ENCODE peak calls at places on chromosomes 11 and 22, in nine cellular contexts. One of them, this sample, is unnamed.
A peak's percentile ranks its signal among the peaks of the same experiment; 100 is the strongest.

GRCh38 chr11:123654566-123655081 is at the start of gene SCN3B:
- DNase-seq in activated T-cell treated with anti-CD3 and anti-CD28 coated beads for 1 hour: no peak
- DNase-seq in small intestine: peak; percentile 63
- DNase-seq in suprapubic skin: no peak
- DNase-seq in stomach: peak; percentile 66
- DNase-seq in posterior cingulate gyrus: peak; percentile 96
- DNase-seq in left lobe of liver: no peak
- DNase-seq in foreskin fibroblast: peak; percentile 35
- DNase-seq in GM12865: no peak
- DNase-seq in this sample: no peak

GRCh38 chr11:114479331-114479730 is 40.1 kb downstream of the REXO2 start:
- DNase-seq in activated T-cell treated with anti-CD3 and anti-CD28 coated beads for 1 hour: no peak
- DNase-seq in small intestine: no peak
- DNase-seq in suprapubic skin: no peak
- DNase-seq in stomach: no peak
- DNase-seq in posterior cingulate gyrus: no peak
- DNase-seq in left lobe of liver: no peak
- DNase-seq in foreskin fibroblast: no peak
- DNase-seq in GM12865: no peak
- DNase-seq in this sample: no peak

GRCh38 chr11:128299132-128299726 is 288.1 kb downstream of the ETS1 start:
- DNase-seq in activated T-cell treated with anti-CD3 and anti-CD28 coated beads for 1 hour: no peak
- DNase-seq in small intestine: no peak
- DNase-seq in suprapubic skin: no peak
- DNase-seq in stomach: no peak
- DNase-seq in posterior cingulate gyrus: no peak
- DNase-seq in left lobe of liver: no peak
- DNase-seq in foreskin fibroblast: peak; percentile 76
- DNase-seq in GM12865: peak; percentile 74
- DNase-seq in this sample: no peak

GRCh38 chr22:45155050-45155840 is 8.5 kb upstream of the NUP50 start:
- DNase-seq in activated T-cell treated with anti-CD3 and anti-CD28 coated beads for 1 hour: no peak
- DNase-seq in small intestine: no peak
- DNase-seq in suprapubic skin: no peak
- DNase-seq in stomach: no peak
- DNase-seq in posterior cingulate gyrus: no peak
- DNase-seq in left lobe of liver: no peak
- DNase-seq in foreskin fibroblast: peak; percentile 64
- DNase-seq in GM12865: no peak
- DNase-seq in this sample: no peak

GRCh38 chr11:61921446-61921845 is 4.1 kb upstream of the RAB3IL1 start:
- DNase-seq in activated T-cell treated with anti-CD3 and anti-CD28 coated beads for 1 hour: no peak
- DNase-seq in small intestine: no peak
- DNase-seq in suprapubic skin: peak; percentile 38
- DNase-seq in stomach: no peak
- DNase-seq in posterior cingulate gyrus: no peak
- DNase-seq in left lobe of liver: no peak
- DNase-seq in foreskin fibroblast: no peak
- DNase-seq in GM12865: no peak
- DNase-seq in this sample: no peak

GRCh38 chr11:102144357-102145342 is 34.4 kb downstream of the YAP1 start:
- DNase-seq in activated T-cell treated with anti-CD3 and anti-CD28 coated beads for 1 hour: no peak
- DNase-seq in small intestine: peak; percentile 67
- DNase-seq in suprapubic skin: no peak
- DNase-seq in stomach: peak; percentile 57
- DNase-seq in posterior cingulate gyrus: no peak
- DNase-seq in left lobe of liver: peak; percentile 67
- DNase-seq in foreskin fibroblast: peak; percentile 77
- DNase-seq in GM12865: no peak
- DNase-seq in this sample: no peak

GRCh38 chr11:72760543-72761400 is 8.6 kb upstream of the ARAP1 start:
- DNase-seq in activated T-cell treated with anti-CD3 and anti-CD28 coated beads for 1 hour: no peak
- DNase-seq in small intestine: no peak
- DNase-seq in suprapubic skin: no peak
- DNase-seq in stomach: no peak
- DNase-seq in posterior cingulate gyrus: no peak
- DNase-seq in left lobe of liver: no peak
- DNase-seq in foreskin fibroblast: peak; percentile 65
- DNase-seq in GM12865: no peak
- DNase-seq in this sample: no peak

GRCh38 chr11:1864831-1865665 is 12.2 kb downstream of the LSP1 start:
- DNase-seq in activated T-cell treated with anti-CD3 and anti-CD28 coated beads for 1 hour: no peak
- DNase-seq in small intestine: no peak
- DNase-seq in suprapubic skin: no peak
- DNase-seq in stomach: no peak
- DNase-seq in posterior cingulate gyrus: peak; percentile 92
- DNase-seq in left lobe of liver: no peak
- DNase-seq in foreskin fibroblast: no peak
- DNase-seq in GM12865: no peak
- DNase-seq in this sample: no peak

GRCh38 chr11:2526808-2527381 is 82.1 kb downstream of the KCNQ1 start:
- DNase-seq in activated T-cell treated with anti-CD3 and anti-CD28 coated beads for 1 hour: no peak
- DNase-seq in small intestine: peak; percentile 94
- DNase-seq in suprapubic skin: peak; percentile 80
- DNase-seq in stomach: peak; percentile 87
- DNase-seq in posterior cingulate gyrus: peak; percentile 90
- DNase-seq in left lobe of liver: peak; percentile 46
- DNase-seq in foreskin fibroblast: no peak
- DNase-seq in GM12865: peak; percentile 65
- DNase-seq in this sample: no peak

GRCh38 chr22:21933899-21934298 is 18.7 kb downstream of the PPM1F start:
- DNase-seq in activated T-cell treated with anti-CD3 and anti-CD28 coated beads for 1 hour: no peak
- DNase-seq in small intestine: no peak
- DNase-seq in suprapubic skin: no peak
- DNase-seq in stomach: no peak
- DNase-seq in posterior cingulate gyrus: peak; percentile 95
- DNase-seq in left lobe of liver: no peak
- DNase-seq in foreskin fibroblast: no peak
- DNase-seq in GM12865: no peak
- DNase-seq in this sample: no peak

GRCh38 chr11:96136623-96137313 is 206.2 kb downstream of the MAML2 start:
- DNase-seq in activated T-cell treated with anti-CD3 and anti-CD28 coated beads for 1 hour: no peak
- DNase-seq in small intestine: no peak
- DNase-seq in suprapubic skin: no peak
- DNase-seq in stomach: no peak
- DNase-seq in posterior cingulate gyrus: no peak
- DNase-seq in left lobe of liver: no peak
- DNase-seq in foreskin fibroblast: no peak
- DNase-seq in GM12865: no peak
- DNase-seq in this sample: no peak

GRCh38 chr11:108662700-108663099 is 2.2 kb upstream of the DDX10 start:
- DNase-seq in activated T-cell treated with anti-CD3 and anti-CD28 coated beads for 1 hour: no peak
- DNase-seq in small intestine: no peak
- DNase-seq in suprapubic skin: no peak
- DNase-seq in stomach: no peak
- DNase-seq in posterior cingulate gyrus: no peak
- DNase-seq in left lobe of liver: no peak
- DNase-seq in foreskin fibroblast: no peak
- DNase-seq in GM12865: peak; percentile 60
- DNase-seq in this sample: no peak

GRCh38 chr11:114122668-114123067 is 63.2 kb downstream of the ZBTB16 start:
- DNase-seq in activated T-cell treated with anti-CD3 and anti-CD28 coated beads for 1 hour: no peak
- DNase-seq in small intestine: no peak
- DNase-seq in suprapubic skin: no peak
- DNase-seq in stomach: no peak
- DNase-seq in posterior cingulate gyrus: no peak
- DNase-seq in left lobe of liver: no peak
- DNase-seq in foreskin fibroblast: no peak
- DNase-seq in GM12865: no peak
- DNase-seq in this sample: no peak

GRCh38 chr11:100793525-100793924 is 106.4 kb downstream of the ARHGAP42 start:
- DNase-seq in activated T-cell treated with anti-CD3 and anti-CD28 coated beads for 1 hour: no peak
- DNase-seq in small intestine: no peak
- DNase-seq in suprapubic skin: no peak
- DNase-seq in stomach: no peak
- DNase-seq in posterior cingulate gyrus: no peak
- DNase-seq in left lobe of liver: no peak
- DNase-seq in foreskin fibroblast: no peak
- DNase-seq in GM12865: no peak
- DNase-seq in this sample: no peak

GRCh38 chr22:35314161-35314942 is 14.7 kb downstream of the TOM1 start:
- DNase-seq in activated T-cell treated with anti-CD3 and anti-CD28 coated beads for 1 hour: no peak
- DNase-seq in small intestine: peak; percentile 65
- DNase-seq in suprapubic skin: peak; percentile 79
- DNase-seq in stomach: no peak
- DNase-seq in posterior cingulate gyrus: no peak
- DNase-seq in left lobe of liver: peak; percentile 33
- DNase-seq in foreskin fibroblast: no peak
- DNase-seq in GM12865: no peak
- DNase-seq in this sample: no peak

GRCh38 chr11:75031224-75031753 is 42.6 kb downstream of the NEU3 start:
- DNase-seq in activated T-cell treated with anti-CD3 and anti-CD28 coated beads for 1 hour: no peak
- DNase-seq in small intestine: no peak
- DNase-seq in suprapubic skin: no peak
- DNase-seq in stomach: no peak
- DNase-seq in posterior cingulate gyrus: no peak
- DNase-seq in left lobe of liver: no peak
- DNase-seq in foreskin fibroblast: peak; percentile 81
- DNase-seq in GM12865: no peak
- DNase-seq in this sample: no peak

GRCh38 chr11:46363031-46363407 is 15.8 kb downstream of the DGKZ start:
- DNase-seq in activated T-cell treated with anti-CD3 and anti-CD28 coated beads for 1 hour: no peak
- DNase-seq in small intestine: no peak
- DNase-seq in suprapubic skin: no peak
- DNase-seq in stomach: peak; percentile 46
- DNase-seq in posterior cingulate gyrus: peak; percentile 93
- DNase-seq in left lobe of liver: no peak
- DNase-seq in foreskin fibroblast: no peak
- DNase-seq in GM12865: no peak
- DNase-seq in this sample: no peak

GRCh38 chr11:113314389-113315301 is at the start of gene TTC12:
- DNase-seq in activated T-cell treated with anti-CD3 and anti-CD28 coated beads for 1 hour: peak; percentile 83
- DNase-seq in small intestine: peak; percentile 97
- DNase-seq in suprapubic skin: peak; percentile 93
- DNase-seq in stomach: peak; percentile 96
- DNase-seq in posterior cingulate gyrus: peak; percentile 99
- DNase-seq in left lobe of liver: peak; percentile 98
- DNase-seq in foreskin fibroblast: peak; percentile 86
- DNase-seq in GM12865: peak; percentile 94
- DNase-seq in this sample: peak; percentile 84

GRCh38 chr11:44760917-44761545 is 34.3 kb downstream of the TSPAN18 start:
- DNase-seq in activated T-cell treated with anti-CD3 and anti-CD28 coated beads for 1 hour: no peak
- DNase-seq in small intestine: peak; percentile 90
- DNase-seq in suprapubic skin: peak; percentile 71
- DNase-seq in stomach: peak; percentile 31
- DNase-seq in posterior cingulate gyrus: no peak
- DNase-seq in left lobe of liver: no peak
- DNase-seq in foreskin fibroblast: peak; percentile 75
- DNase-seq in GM12865: no peak
- DNase-seq in this sample: no peak

GRCh38 chr22:18057568-18058209 is 20.1 kb upstream of the PEX26 start:
- DNase-seq in activated T-cell treated with anti-CD3 and anti-CD28 coated beads for 1 hour: no peak
- DNase-seq in small intestine: no peak
- DNase-seq in suprapubic skin: no peak
- DNase-seq in stomach: peak; percentile 60
- DNase-seq in posterior cingulate gyrus: peak; percentile 95
- DNase-seq in left lobe of liver: no peak
- DNase-seq in foreskin fibroblast: peak; percentile 94
- DNase-seq in GM12865: peak; percentile 69
- DNase-seq in this sample: no peak

GRCh38 chr11:126840201-126840886 is 160.2 kb downstream of the KIRREL3 start:
- DNase-seq in activated T-cell treated with anti-CD3 and anti-CD28 coated beads for 1 hour: no peak
- DNase-seq in small intestine: no peak
- DNase-seq in suprapubic skin: no peak
- DNase-seq in stomach: no peak
- DNase-seq in posterior cingulate gyrus: no peak
- DNase-seq in left lobe of liver: no peak
- DNase-seq in foreskin fibroblast: peak; percentile 34
- DNase-seq in GM12865: no peak
- DNase-seq in this sample: no peak

GRCh38 chr11:44351006-44351660 is 41.2 kb upstream of the ALX4 start:
- DNase-seq in activated T-cell treated with anti-CD3 and anti-CD28 coated beads for 1 hour: no peak
- DNase-seq in small intestine: no peak
- DNase-seq in suprapubic skin: no peak
- DNase-seq in stomach: no peak
- DNase-seq in posterior cingulate gyrus: peak; percentile 40
- DNase-seq in left lobe of liver: no peak
- DNase-seq in foreskin fibroblast: no peak
- DNase-seq in GM12865: peak; percentile 55
- DNase-seq in this sample: no peak

GRCh38 chr11:114354076-114354475 is 46.2 kb downstream of the C11orf71 start:
- DNase-seq in activated T-cell treated with anti-CD3 and anti-CD28 coated beads for 1 hour: no peak
- DNase-seq in small intestine: no peak
- DNase-seq in suprapubic skin: no peak
- DNase-seq in stomach: no peak
- DNase-seq in posterior cingulate gyrus: no peak
- DNase-seq in left lobe of liver: no peak
- DNase-seq in foreskin fibroblast: peak; percentile 81
- DNase-seq in GM12865: no peak
- DNase-seq in this sample: no peak

GRCh38 chr22:27677895-27678458 is 123.6 kb downstream of the MN1 start:
- DNase-seq in activated T-cell treated with anti-CD3 and anti-CD28 coated beads for 1 hour: no peak
- DNase-seq in small intestine: no peak
- DNase-seq in suprapubic skin: no peak
- DNase-seq in stomach: no peak
- DNase-seq in posterior cingulate gyrus: no peak
- DNase-seq in left lobe of liver: no peak
- DNase-seq in foreskin fibroblast: no peak
- DNase-seq in GM12865: no peak
- DNase-seq in this sample: no peak

GRCh38 chr11:80320765-80321164 is 879.9 kb upstream of the TENM4 start:
- DNase-seq in activated T-cell treated with anti-CD3 and anti-CD28 coated beads for 1 hour: no peak
- DNase-seq in small intestine: peak; percentile 29
- DNase-seq in suprapubic skin: no peak
- DNase-seq in stomach: no peak
- DNase-seq in posterior cingulate gyrus: no peak
- DNase-seq in left lobe of liver: no peak
- DNase-seq in foreskin fibroblast: no peak
- DNase-seq in GM12865: peak; percentile 11
- DNase-seq in this sample: no peak

GRCh38 chr11:4071828-4072421 is 22.7 kb upstream of the RRM1 start:
- DNase-seq in activated T-cell treated with anti-CD3 and anti-CD28 coated beads for 1 hour: no peak
- DNase-seq in small intestine: no peak
- DNase-seq in suprapubic skin: no peak
- DNase-seq in stomach: no peak
- DNase-seq in posterior cingulate gyrus: peak; percentile 44
- DNase-seq in left lobe of liver: no peak
- DNase-seq in foreskin fibroblast: no peak
- DNase-seq in GM12865: no peak
- DNase-seq in this sample: no peak

GRCh38 chr11:65435981-65436411 is 13.4 kb downstream of the NEAT1 start:
- DNase-seq in activated T-cell treated with anti-CD3 and anti-CD28 coated beads for 1 hour: no peak
- DNase-seq in small intestine: peak; percentile 15
- DNase-seq in suprapubic skin: peak; percentile 61
- DNase-seq in stomach: peak; percentile 49
- DNase-seq in posterior cingulate gyrus: peak; percentile 73
- DNase-seq in left lobe of liver: peak; percentile 74
- DNase-seq in foreskin fibroblast: no peak
- DNase-seq in GM12865: no peak
- DNase-seq in this sample: no peak

GRCh38 chr11:64770120-64770519 is 8.2 kb downstream of the SF1 start:
- DNase-seq in activated T-cell treated with anti-CD3 and anti-CD28 coated beads for 1 hour: no peak
- DNase-seq in small intestine: no peak
- DNase-seq in suprapubic skin: no peak
- DNase-seq in stomach: no peak
- DNase-seq in posterior cingulate gyrus: no peak
- DNase-seq in left lobe of liver: no peak
- DNase-seq in foreskin fibroblast: no peak
- DNase-seq in GM12865: no peak
- DNase-seq in this sample: no peak

GRCh38 chr11:129652828-129653227 is 162.8 kb upstream of the TMEM45B start:
- DNase-seq in activated T-cell treated with anti-CD3 and anti-CD28 coated beads for 1 hour: no peak
- DNase-seq in small intestine: no peak
- DNase-seq in suprapubic skin: no peak
- DNase-seq in stomach: no peak
- DNase-seq in posterior cingulate gyrus: no peak
- DNase-seq in left lobe of liver: no peak
- DNase-seq in foreskin fibroblast: peak; percentile 67
- DNase-seq in GM12865: no peak
- DNase-seq in this sample: no peak

GRCh38 chr11:94315664-94316063 is 11.3 kb downstream of the IZUMO1R start:
- DNase-seq in activated T-cell treated with anti-CD3 and anti-CD28 coated beads for 1 hour: no peak
- DNase-seq in small intestine: no peak
- DNase-seq in suprapubic skin: no peak
- DNase-seq in stomach: no peak
- DNase-seq in posterior cingulate gyrus: no peak
- DNase-seq in left lobe of liver: no peak
- DNase-seq in foreskin fibroblast: peak; percentile 19
- DNase-seq in GM12865: no peak
- DNase-seq in this sample: no peak

GRCh38 chr22:19568337-19569311 is 44.4 kb upstream of the CLDN5 start:
- DNase-seq in activated T-cell treated with anti-CD3 and anti-CD28 coated beads for 1 hour: no peak
- DNase-seq in small intestine: no peak
- DNase-seq in suprapubic skin: no peak
- DNase-seq in stomach: no peak
- DNase-seq in posterior cingulate gyrus: no peak
- DNase-seq in left lobe of liver: no peak
- DNase-seq in foreskin fibroblast: peak; percentile 82
- DNase-seq in GM12865: no peak
- DNase-seq in this sample: no peak

This sample was measured in effector CD4-positive, alpha-beta T cell.